ENCODE peak calls at places on chromosomes 12 and 14, in seven cellular contexts. One of them, this sample, is unnamed.

GRCh38 chr12:124578445-124578844 is 11.0 kb upstream of the NCOR2 start:
- DNase-seq in nephron progenitor cell: no peak
- DNase-seq in endothelial cell: no peak
- DNase-seq in fibroblast of pulmonary artery: no peak
- DNase-seq in RWPE2: no peak
- DNase-seq in Calu3: no peak
- DNase-seq in breast epithelium: no peak
- DNase-seq in this sample: no peak

GRCh38 chr12:42140901-42141300 is 3.8 kb downstream of the GXYLT1 start:
- DNase-seq in nephron progenitor cell: no peak
- DNase-seq in endothelial cell: no peak
- DNase-seq in fibroblast of pulmonary artery: peak
- DNase-seq in RWPE2: no peak
- DNase-seq in Calu3: peak
- DNase-seq in breast epithelium: no peak
- DNase-seq in this sample: no peak

GRCh38 chr12:62724947-62725447 is 210.0 kb downstream of the PPM1H start:
- DNase-seq in nephron progenitor cell: no peak
- DNase-seq in endothelial cell: no peak
- DNase-seq in fibroblast of pulmonary artery: peak
- DNase-seq in RWPE2: peak
- DNase-seq in Calu3: peak
- DNase-seq in breast epithelium: no peak
- DNase-seq in this sample: no peak

GRCh38 chr12:108211161-108211560 is 82.1 kb downstream of the WSCD2 start:
- DNase-seq in nephron progenitor cell: no peak
- DNase-seq in endothelial cell: no peak
- DNase-seq in fibroblast of pulmonary artery: no peak
- DNase-seq in RWPE2: no peak
- DNase-seq in Calu3: no peak
- DNase-seq in breast epithelium: no peak
- DNase-seq in this sample: no peak

GRCh38 chr12:3667485-3667884 is 85.4 kb downstream of the CRACR2A start:
- DNase-seq in nephron progenitor cell: no peak
- DNase-seq in endothelial cell: no peak
- DNase-seq in fibroblast of pulmonary artery: no peak
- DNase-seq in RWPE2: no peak
- DNase-seq in Calu3: no peak
- DNase-seq in breast epithelium: no peak
- DNase-seq in this sample: no peak

GRCh38 chr12:120962487-120963054 is 15.8 kb upstream of the HNF1A start:
- DNase-seq in nephron progenitor cell: no peak
- DNase-seq in endothelial cell: no peak
- DNase-seq in fibroblast of pulmonary artery: no peak
- DNase-seq in RWPE2: no peak
- DNase-seq in Calu3: no peak
- DNase-seq in breast epithelium: no peak
- DNase-seq in this sample: no peak

GRCh38 chr12:120879102-120879501 is 25.1 kb downstream of the SPPL3 start:
- DNase-seq in nephron progenitor cell: no peak
- DNase-seq in endothelial cell: no peak
- DNase-seq in fibroblast of pulmonary artery: no peak
- DNase-seq in RWPE2: no peak
- DNase-seq in Calu3: no peak
- DNase-seq in breast epithelium: no peak
- DNase-seq in this sample: no peak

GRCh38 chr14:89288114-89288513 is 128.9 kb downstream of the FOXN3 start:
- DNase-seq in nephron progenitor cell: no peak
- DNase-seq in endothelial cell: no peak
- DNase-seq in fibroblast of pulmonary artery: no peak
- DNase-seq in RWPE2: no peak
- DNase-seq in Calu3: no peak
- DNase-seq in breast epithelium: no peak
- DNase-seq in this sample: no peak

GRCh38 chr14:93285048-93285447 is 47.8 kb downstream of the BTBD7 start:
- DNase-seq in nephron progenitor cell: no peak
- DNase-seq in endothelial cell: no peak
- DNase-seq in fibroblast of pulmonary artery: peak
- DNase-seq in RWPE2: no peak
- DNase-seq in Calu3: no peak
- DNase-seq in breast epithelium: no peak
- DNase-seq in this sample: no peak

GRCh38 chr12:49616533-49617219 is 6.7 kb upstream of the PRPF40B start:
- DNase-seq in nephron progenitor cell: no peak
- DNase-seq in endothelial cell: no peak
- DNase-seq in fibroblast of pulmonary artery: peak
- DNase-seq in RWPE2: no peak
- DNase-seq in Calu3: no peak
- DNase-seq in breast epithelium: no peak
- DNase-seq in this sample: no peak

GRCh38 chr14:37816135-37816534 is 220.7 kb downstream of the TTC6 start:
- DNase-seq in nephron progenitor cell: no peak
- DNase-seq in endothelial cell: no peak
- DNase-seq in fibroblast of pulmonary artery: no peak
- DNase-seq in RWPE2: no peak
- DNase-seq in Calu3: no peak
- DNase-seq in breast epithelium: no peak
- DNase-seq in this sample: no peak

GRCh38 chr12:125329239-125330238 is 264.3 kb downstream of the AACS start:
- DNase-seq in nephron progenitor cell: no peak
- DNase-seq in endothelial cell: no peak
- DNase-seq in fibroblast of pulmonary artery: no peak
- DNase-seq in RWPE2: no peak
- DNase-seq in Calu3: no peak
- DNase-seq in breast epithelium: no peak
- DNase-seq in this sample: no peak

GRCh38 chr12:5620896-5621295 is 189.0 kb downstream of the NTF3 start:
- DNase-seq in nephron progenitor cell: no peak
- DNase-seq in endothelial cell: no peak
- DNase-seq in fibroblast of pulmonary artery: no peak
- DNase-seq in RWPE2: no peak
- DNase-seq in Calu3: no peak
- DNase-seq in breast epithelium: no peak
- DNase-seq in this sample: no peak

GRCh38 chr12:124273630-124274029 is 21.3 kb upstream of the RFLNA start:
- DNase-seq in nephron progenitor cell: no peak
- DNase-seq in endothelial cell: peak
- DNase-seq in fibroblast of pulmonary artery: peak
- DNase-seq in RWPE2: no peak
- DNase-seq in Calu3: peak
- DNase-seq in breast epithelium: no peak
- DNase-seq in this sample: no peak

GRCh38 chr14:40983604-40984003 is 623.1 kb upstream of the LRFN5 start:
- DNase-seq in nephron progenitor cell: no peak
- DNase-seq in endothelial cell: no peak
- DNase-seq in fibroblast of pulmonary artery: peak
- DNase-seq in RWPE2: no peak
- DNase-seq in Calu3: no peak
- DNase-seq in breast epithelium: no peak
- DNase-seq in this sample: no peak

GRCh38 chr12:88172844-88173407 is 30.8 kb downstream of the TMTC3 start:
- DNase-seq in nephron progenitor cell: no peak
- DNase-seq in endothelial cell: no peak
- DNase-seq in fibroblast of pulmonary artery: no peak
- DNase-seq in RWPE2: no peak
- DNase-seq in Calu3: no peak
- DNase-seq in breast epithelium: no peak
- DNase-seq in this sample: no peak

GRCh38 chr14:74395094-74395493 is 30.9 kb downstream of the SYNDIG1L start:
- DNase-seq in nephron progenitor cell: no peak
- DNase-seq in endothelial cell: no peak
- DNase-seq in fibroblast of pulmonary artery: no peak
- DNase-seq in RWPE2: no peak
- DNase-seq in Calu3: no peak
- DNase-seq in breast epithelium: no peak
- DNase-seq in this sample: no peak

GRCh38 chr12:5665615-5666014 is 233.7 kb downstream of the NTF3 start:
- DNase-seq in nephron progenitor cell: no peak
- DNase-seq in endothelial cell: no peak
- DNase-seq in fibroblast of pulmonary artery: no peak
- DNase-seq in RWPE2: no peak
- DNase-seq in Calu3: no peak
- DNase-seq in breast epithelium: no peak
- DNase-seq in this sample: no peak

GRCh38 chr12:53287741-53288216 is 7.6 kb upstream of the PFDN5 start:
- DNase-seq in nephron progenitor cell: peak
- DNase-seq in endothelial cell: peak
- DNase-seq in fibroblast of pulmonary artery: peak
- DNase-seq in RWPE2: no peak
- DNase-seq in Calu3: peak
- DNase-seq in breast epithelium: peak
- DNase-seq in this sample: peak

GRCh38 chr12:75834591-75834990 is 197.0 kb downstream of the PHLDA1 start:
- DNase-seq in nephron progenitor cell: no peak
- DNase-seq in endothelial cell: no peak
- DNase-seq in fibroblast of pulmonary artery: no peak
- DNase-seq in RWPE2: no peak
- DNase-seq in Calu3: no peak
- DNase-seq in breast epithelium: no peak
- DNase-seq in this sample: no peak

GRCh38 chr12:125166046-125166445 is 100.8 kb downstream of the AACS start:
- DNase-seq in nephron progenitor cell: no peak
- DNase-seq in endothelial cell: no peak
- DNase-seq in fibroblast of pulmonary artery: no peak
- DNase-seq in RWPE2: no peak
- DNase-seq in Calu3: no peak
- DNase-seq in breast epithelium: no peak
- DNase-seq in this sample: no peak

GRCh38 chr12:124852329-124852831 is 11.3 kb downstream of the SCARB1 start:
- DNase-seq in nephron progenitor cell: no peak
- DNase-seq in endothelial cell: no peak
- DNase-seq in fibroblast of pulmonary artery: peak
- DNase-seq in RWPE2: no peak
- DNase-seq in Calu3: peak
- DNase-seq in breast epithelium: no peak
- DNase-seq in this sample: peak

GRCh38 chr14:100657780-100658513 is 68.7 kb upstream of the DLK1 start:
- DNase-seq in nephron progenitor cell: no peak
- DNase-seq in endothelial cell: no peak
- DNase-seq in fibroblast of pulmonary artery: no peak
- DNase-seq in RWPE2: no peak
- DNase-seq in Calu3: no peak
- DNase-seq in breast epithelium: no peak
- DNase-seq in this sample: no peak

GRCh38 chr14:100656996-100657395 is 69.7 kb upstream of the DLK1 start:
- DNase-seq in nephron progenitor cell: no peak
- DNase-seq in endothelial cell: no peak
- DNase-seq in fibroblast of pulmonary artery: no peak
- DNase-seq in RWPE2: no peak
- DNase-seq in Calu3: no peak
- DNase-seq in breast epithelium: no peak
- DNase-seq in this sample: no peak

GRCh38 chr14:100659345-100660001 is 67.2 kb upstream of the DLK1 start:
- DNase-seq in nephron progenitor cell: no peak
- DNase-seq in endothelial cell: no peak
- DNase-seq in fibroblast of pulmonary artery: no peak
- DNase-seq in RWPE2: no peak
- DNase-seq in Calu3: no peak
- DNase-seq in breast epithelium: no peak
- DNase-seq in this sample: no peak

GRCh38 chr14:100660498-100661339 is 66.0 kb upstream of the DLK1 start:
- DNase-seq in nephron progenitor cell: no peak
- DNase-seq in endothelial cell: no peak
- DNase-seq in fibroblast of pulmonary artery: no peak
- DNase-seq in RWPE2: no peak
- DNase-seq in Calu3: peak
- DNase-seq in breast epithelium: no peak
- DNase-seq in this sample: no peak

DNA sequence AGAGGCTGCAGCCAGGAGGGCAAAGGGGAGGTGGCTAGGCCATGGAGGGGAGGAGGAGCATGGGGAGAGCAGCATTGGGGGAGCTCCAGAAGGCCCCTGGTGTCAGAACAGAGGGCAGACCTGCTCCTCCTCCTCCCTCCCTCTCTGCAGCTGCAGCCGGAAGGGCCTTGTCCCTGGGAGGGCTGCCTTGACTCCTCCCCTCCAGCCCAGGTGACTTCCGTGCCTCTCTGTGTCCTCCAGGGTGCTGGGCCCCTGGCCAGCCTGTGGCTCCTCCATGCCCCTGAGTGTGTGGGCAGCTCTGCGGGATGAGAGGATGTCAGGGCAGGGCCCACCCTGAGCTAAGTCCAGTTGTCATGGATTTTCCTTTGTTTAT is 68.2 kb upstream of the DLK1 start:
- DNase-seq in nephron progenitor cell: no peak
- DNase-seq in endothelial cell: no peak
- DNase-seq in fibroblast of pulmonary artery: no peak
- DNase-seq in RWPE2: no peak
- DNase-seq in Calu3: peak
- DNase-seq in breast epithelium: no peak
- DNase-seq in this sample: no peak
- TF ChIP-seq CTCF in nephron progenitor cell: no peak
- TF ChIP-seq CTCF in endothelial cell: no peak
- TF ChIP-seq CTCF in fibroblast of pulmonary artery: no peak
- TF ChIP-seq CTCF in RWPE2: no peak
- TF ChIP-seq CTCF in Calu3: no peak
- TF ChIP-seq CTCF in breast epithelium: no peak
- TF ChIP-seq CTCF in this sample: no peak

GRCh38 chr12:57276935-57277563 is 26.1 kb upstream of the STAC3 start:
- DNase-seq in nephron progenitor cell: no peak
- DNase-seq in endothelial cell: peak
- DNase-seq in fibroblast of pulmonary artery: peak
- DNase-seq in RWPE2: no peak
- DNase-seq in Calu3: peak
- DNase-seq in breast epithelium: no peak
- DNase-seq in this sample: no peak
- TF ChIP-seq CTCF in nephron progenitor cell: no peak
- TF ChIP-seq CTCF in endothelial cell: peak
- TF ChIP-seq CTCF in fibroblast of pulmonary artery: peak
- TF ChIP-seq CTCF in RWPE2: peak
- TF ChIP-seq CTCF in Calu3: peak
- TF ChIP-seq CTCF in breast epithelium: no peak
- TF ChIP-seq CTCF in this sample: peak

GRCh38 chr12:77204055-77204454 is 138.7 kb upstream of the E2F7 start:
- DNase-seq in nephron progenitor cell: no peak
- DNase-seq in endothelial cell: no peak
- DNase-seq in fibroblast of pulmonary artery: peak
- DNase-seq in RWPE2: no peak
- DNase-seq in Calu3: peak
- DNase-seq in breast epithelium: no peak
- DNase-seq in this sample: no peak
- TF ChIP-seq CTCF in nephron progenitor cell: no peak
- TF ChIP-seq CTCF in endothelial cell: no peak
- TF ChIP-seq CTCF in fibroblast of pulmonary artery: peak
- TF ChIP-seq CTCF in RWPE2: peak
- TF ChIP-seq CTCF in Calu3: no peak
- TF ChIP-seq CTCF in breast epithelium: no peak
- TF ChIP-seq CTCF in this sample: no peak

GRCh38 chr14:30908826-30909225 is 34.5 kb downstream of the COCH start:
- DNase-seq in nephron progenitor cell: no peak
- DNase-seq in endothelial cell: no peak
- DNase-seq in fibroblast of pulmonary artery: no peak
- DNase-seq in RWPE2: no peak
- DNase-seq in Calu3: no peak
- DNase-seq in breast epithelium: no peak
- DNase-seq in this sample: no peak

GRCh38 chr14:30907659-30908057 is 33.3 kb downstream of the COCH start:
- DNase-seq in nephron progenitor cell: no peak
- DNase-seq in endothelial cell: no peak
- DNase-seq in fibroblast of pulmonary artery: no peak
- DNase-seq in RWPE2: no peak
- DNase-seq in Calu3: no peak
- DNase-seq in breast epithelium: no peak
- DNase-seq in this sample: no peak

GRCh38 chr14:30903285-30904124 is 29.1 kb downstream of the COCH start:
- DNase-seq in nephron progenitor cell: no peak
- DNase-seq in endothelial cell: no peak
- DNase-seq in fibroblast of pulmonary artery: no peak
- DNase-seq in RWPE2: no peak
- DNase-seq in Calu3: no peak
- DNase-seq in breast epithelium: no peak
- DNase-seq in this sample: no peak

GRCh38 chr14:30906752-30907658 is 32.6 kb downstream of the COCH start:
- DNase-seq in nephron progenitor cell: no peak
- DNase-seq in endothelial cell: no peak
- DNase-seq in fibroblast of pulmonary artery: peak
- DNase-seq in RWPE2: no peak
- DNase-seq in Calu3: no peak
- DNase-seq in breast epithelium: no peak
- DNase-seq in this sample: no peak
- TF ChIP-seq CTCF in nephron progenitor cell: no peak
- TF ChIP-seq CTCF in endothelial cell: no peak
- TF ChIP-seq CTCF in fibroblast of pulmonary artery: peak
- TF ChIP-seq CTCF in RWPE2: peak
- TF ChIP-seq CTCF in Calu3: peak
- TF ChIP-seq CTCF in breast epithelium: peak
- TF ChIP-seq CTCF in this sample: no peak

This sample was measured in heart left ventricle.